ENCODE peak calls at places on chromosomes 12 and 14, in six cellular contexts. A is activated naive CD8-positive, alpha-beta T cell treated with anti-CD3 and anti-CD28 coated beads, Interleukin-2, amount 10 ng/mL, durations not matched to agents 7 days and 5 days; E is stomach; I is T1000; N is Peyer's patch; H is AG04450. Z is an unnamed sample.

GRCh38 chr12:85794551-85794950 is 41.7 kb downstream of the RASSF9 start:
- DNase-seq in N (no peak), E (no peak), H (no peak), A (no peak), I (no peak), Z (no peak)

GRCh38 chr12:106051853-106052531 is 86.8 kb downstream of the NUAK1 start:
- DNase-seq in A (no peak), N (no peak), I (no peak), H (no peak), E (no peak), Z (no peak)

GRCh38 chr14:93655078-93655750 is 133.1 kb downstream of the PRIMA1 start:
- DNase-seq in I (no peak), H (no peak), A (no peak), E (no peak), N (no peak), Z (no peak)

GRCh38 chr12:106897082-106897481 is 58.6 kb upstream of the TMEM263 start:
- DNase-seq in H (no peak), E (no peak), N (no peak), A (no peak), I (no peak), Z (no peak)

GRCh38 chr14:23407516-23408306 is at the start of gene MYH6:
- DNase-seq in A (no peak), N (no peak), E (no peak), I (no peak), H (no peak), Z (no peak)

GRCh38 chr12:120470150-120470817 is 736 bp upstream of the SRSF9 start:
- DNase-seq in A (no peak), H (no peak), N (no peak), E (no peak), I (no peak), Z (no peak)

GRCh38 chr14:99427632-99428315 is 52.9 kb downstream of the SETD3 start:
- DNase-seq in I (no peak), N (no peak), H (no peak), E (no peak), A (no peak), Z (no peak)

GRCh38 chr12:49867580-49868341 is 24.9 kb upstream of the BCDIN3D start:
- DNase-seq in H (no peak), N (no peak), A (no peak), E (no peak), I (no peak), Z (no peak)

GRCh38 chr14:52494444-52494843 is 57.9 kb downstream of the TXNDC16 start:
- DNase-seq in H (no peak), E (no peak), N (no peak), I (no peak), A (no peak), Z (no peak)

GRCh38 chr14:70907996-70908917 is 998 bp downstream of the PCNX1 start:
- DNase-seq in A (peak), H (no peak), E (peak), I (no peak), N (peak), Z (peak)

GRCh38 chr12:62919827-62920226 is 15.1 kb downstream of the PPM1H start:
- DNase-seq in I (no peak), H (peak), E (peak), A (no peak), N (no peak), Z (no peak)

GRCh38 chr12:50764116-50764860 is 387 bp downstream of the ATF1 start:
- DNase-seq in N (no peak), E (peak), I (no peak), A (peak), H (no peak), Z (peak)

GRCh38 chr14:69002069-69002468 is 23.0 kb upstream of the ACTN1 start:
- DNase-seq in I (no peak), H (no peak), N (no peak), A (no peak), E (peak), Z (peak)

GRCh38 chr12:109111775-109112491 is 4.5 kb upstream of the ACACB start:
- DNase-seq in N (peak), H (no peak), E (peak), I (no peak), A (peak), Z (peak)